ENCODE peak calls at places on chromosomes 5 and 9, in six cellular contexts. U is Caki2; X is T47D; J is stimulated activated CD8-positive, alpha-beta memory T cell treated with anti-CD3 and anti-CD28 coated beads, Interleukin-15, amount 100 ng/mL, for 24 hours; I is naive thymus-derived CD8-positive, alpha-beta T cell; V is pancreas. R is an unnamed sample.

GRCh38 chr5:136364307-136364706 is 1.0 kb downstream of the TRPC7 start:
- DNase-seq in U (no peak), X (peak; percentile 13), J (no peak), I (no peak), V (no peak), R (no peak)

GRCh38 chr9:95087659-95088242 is 229.8 kb downstream of the FANCC start:
- DNase-seq in U (no peak), X (no peak), J (no peak), I (no peak), V (peak; percentile 67), R (no peak)

GRCh38 chr9:971901-972511 is 4.4 kb upstream of the DMRT3 start:
- DNase-seq in U (no peak), X (no peak), J (no peak), I (no peak), V (peak; percentile 53), R (no peak)

GRCh38 chr5:126998201-126998631 is 32.1 kb downstream of the MARCHF3 start:
- DNase-seq in U (no peak), X (no peak), J (no peak), I (no peak), V (no peak), R (no peak)

GRCh38 chr9:92179286-92180002 is 64.2 kb upstream of the SPTLC1 start:
- DNase-seq in U (no peak), X (no peak), J (no peak), I (no peak), V (no peak), R (no peak)

GRCh38 chr9:121607434-121608248 is 43.8 kb upstream of the DAB2IP start:
- DNase-seq in U (peak; percentile 36), X (no peak), J (no peak), I (no peak), V (no peak), R (no peak)

GRCh38 chr5:164184158-164184557 is 678.7 kb downstream of the MAT2B start:
- DNase-seq in U (no peak), X (no peak), J (no peak), I (no peak), V (no peak), R (peak; percentile 45)

GRCh38 chr5:6483880-6484382 is 35.3 kb downstream of the UBE2QL1 start:
- DNase-seq in U (no peak), X (no peak), J (no peak), I (no peak), V (no peak), R (no peak)

GRCh38 chr5:171693397-171693796 is 92.2 kb upstream of the SMIM23 start:
- DNase-seq in U (no peak), X (no peak), J (no peak), I (no peak), V (no peak), R (no peak)

GRCh38 chr9:107137495-107138202 is 145.4 kb upstream of the RAD23B start:
- DNase-seq in U (no peak), X (peak; percentile 28), J (no peak), I (no peak), V (no peak), R (no peak)

GRCh38 chr5:139501376-139501775 is 18.8 kb upstream of the STING1 start:
- DNase-seq in U (no peak), X (no peak), J (no peak), I (no peak), V (no peak), R (no peak)

GRCh38 chr5:136001531-136001930 is 27.3 kb upstream of the TGFBI start:
- DNase-seq in U (no peak), X (no peak), J (no peak), I (no peak), V (no peak), R (no peak)

GRCh38 chr5:3351581-3352442 is 243.8 kb upstream of the IRX1 start:
- DNase-seq in U (no peak), X (no peak), J (no peak), I (no peak), V (no peak), R (no peak)

GRCh38 chr9:112127281-112127680 is 47.8 kb downstream of the SUSD1 start:
- DNase-seq in U (no peak), X (no peak), J (no peak), I (no peak), V (no peak), R (no peak)

GRCh38 chr5:5317976-5318375 is 104.5 kb upstream of the ICE1 start:
- DNase-seq in U (no peak), X (no peak), J (no peak), I (no peak), V (no peak), R (no peak)

GRCh38 chr5:65085181-65085580 is 316.5 kb downstream of the CWC27 start:
- DNase-seq in U (no peak), X (no peak), J (no peak), I (no peak), V (no peak), R (no peak)

GRCh38 chr5:153718713-153719112 is 228.2 kb downstream of the GRIA1 start:
- DNase-seq in U (no peak), X (no peak), J (no peak), I (no peak), V (no peak), R (no peak)

GRCh38 chr5:75482482-75482881 is 28.9 kb downstream of the CERT1 start:
- DNase-seq in U (no peak), X (no peak), J (no peak), I (no peak), V (no peak), R (no peak)

GRCh38 chr9:16112116-16112515 is 559.3 kb downstream of the CCDC171 start:
- DNase-seq in U (no peak), X (no peak), J (no peak), I (no peak), V (no peak), R (peak; percentile 40)

GRCh38 chr9:132404228-132404881 is 2.3 kb downstream of the TTF1 start:
- DNase-seq in U (no peak), X (no peak), J (no peak), I (peak; percentile 12), V (no peak), R (no peak)

GRCh38 chr5:159104058-159104651 is 4.4 kb upstream of the EBF1 start:
- DNase-seq in U (no peak), X (no peak), J (no peak), I (no peak), V (no peak), R (no peak)

GRCh38 chr5:40681351-40682311 is 1.9 kb downstream of the PTGER4 start:
- DNase-seq in U (no peak), X (peak; percentile 18), J (no peak), I (peak; percentile 47), V (peak; percentile 32), R (no peak)

GRCh38 chr9:97386733-97387503 is 25.0 kb upstream of the TDRD7 start:
- DNase-seq in U (peak; percentile 49), X (peak; percentile 55), J (peak; percentile 72), I (peak; percentile 51), V (peak; percentile 77), R (peak; percentile 99)

GRCh38 chr9:133351908-133352634 is 4.1 kb downstream of the RPL7A start:
- DNase-seq in U (no peak), X (no peak), J (no peak), I (no peak), V (no peak), R (peak; percentile 83)

GRCh38 chr5:115096034-115096769 is 73.5 kb downstream of the TRIM36 start:
- DNase-seq in U (no peak), X (no peak), J (no peak), I (no peak), V (no peak), R (no peak)

GRCh38 chr5:4639959-4640358 is 500.2 kb upstream of the ADAMTS16 start:
- DNase-seq in U (peak; percentile 92), X (no peak), J (no peak), I (no peak), V (no peak), R (no peak)